ENCODE peak calls at places on chromosomes 13 and 19, in eight cellular contexts. D, X, R, T, U, Y, A and V are unnamed samples.
A peak's percentile ranks its signal among the peaks of the same experiment; 100 is the strongest.

GRCh38 chr13:75725784-75726183 is 89.7 kb downstream of the LMO7 start:
- DNase-seq in D (no peak), X (peak; percentile 40), R (no peak), T (no peak), U (no peak), Y (no peak), A (no peak), V (no peak)

GRCh38 chr13:20303636-20304035 is 71.5 kb upstream of the GJB6 start:
- DNase-seq in D (no peak), X (peak; percentile 48), R (no peak), T (no peak), U (no peak), Y (peak; percentile 61), A (no peak), V (no peak)

GRCh38 chr13:32530841-32531253 is 7.7 kb downstream of the N4BP2L2 start:
- DNase-seq in D (peak; percentile 49), X (no peak), R (no peak), T (no peak), U (no peak), Y (peak; percentile 33), A (peak; percentile 82), V (no peak)

GRCh38 chr13:109333893-109334651 is 452.3 kb downstream of the IRS2 start:
- DNase-seq in D (no peak), X (no peak), R (no peak), T (no peak), U (no peak), Y (no peak), A (no peak), V (no peak)

GRCh38 chr13:80010286-80010831 is 330.6 kb downstream of the SPRY2 start:
- DNase-seq in D (no peak), X (no peak), R (no peak), T (no peak), U (no peak), Y (no peak), A (no peak), V (no peak)

GRCh38 chr19:44947041-44947581 is 1.3 kb downstream of the APOC2 start:
- DNase-seq in D (no peak), X (no peak), R (no peak), T (no peak), U (no peak), Y (no peak), A (no peak), V (no peak)

GRCh38 chr13:67588607-67589006 is 358.5 kb upstream of the PCDH9 start:
- DNase-seq in D (no peak), X (no peak), R (no peak), T (no peak), U (no peak), Y (no peak), A (no peak), V (no peak)

GRCh38 chr19:14400913-14401312 is 18.2 kb downstream of the DDX39A start:
- DNase-seq in D (peak; percentile 8), X (no peak), R (no peak), T (no peak), U (no peak), Y (peak; percentile 76), A (no peak), V (no peak)

GRCh38 chr19:45969676-45970075 is 4.0 kb downstream of the NOVA2 start:
- DNase-seq in D (no peak), X (no peak), R (no peak), T (no peak), U (no peak), Y (no peak), A (no peak), V (no peak)

GRCh38 chr13:91347212-91347995 is at the start of gene MIR17HG:
- DNase-seq in D (peak; percentile 94), X (peak; percentile 76), R (peak; percentile 70), T (peak; percentile 84), U (peak; percentile 66), Y (peak; percentile 89), A (peak; percentile 91), V (peak; percentile 91)
- TF ChIP-seq CTCF in D (no peak), X (no peak), R (no peak), T (no peak), U (peak; percentile 11), Y (no peak), A (no peak), V (no peak)

DNA sequence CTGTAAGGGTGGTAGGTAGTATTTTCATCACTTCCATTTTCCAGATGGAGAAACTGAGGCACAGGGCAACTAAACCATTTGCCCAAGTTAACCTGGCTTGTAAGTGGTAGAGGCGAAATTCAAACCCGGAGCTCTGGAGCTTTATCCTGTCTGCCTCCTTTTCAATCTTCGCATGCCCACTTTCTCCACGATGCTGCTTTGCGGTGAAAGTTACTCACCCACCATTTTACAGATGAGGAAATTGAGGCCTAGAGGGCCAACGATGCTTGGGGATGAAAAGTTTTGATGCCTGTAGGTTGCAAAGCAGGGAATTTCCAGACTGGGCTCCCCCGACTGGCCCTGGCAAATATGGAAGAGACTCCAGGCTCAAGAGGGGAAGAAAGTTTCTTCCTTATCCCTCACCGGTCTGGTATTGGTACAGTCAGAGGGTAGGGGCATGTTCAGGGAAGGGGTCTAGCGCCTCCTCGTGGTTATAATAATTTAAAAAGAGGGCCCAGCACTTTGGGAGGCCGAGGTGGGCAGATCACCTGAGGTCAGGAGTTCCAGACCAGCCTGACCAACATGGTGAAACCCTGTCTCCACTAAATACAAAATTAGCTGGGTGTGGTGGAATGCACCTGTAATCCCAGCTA is 1.9 kb upstream of the SH2D3A start:
- DNase-seq in D (no peak), X (no peak), R (no peak), T (no peak), U (no peak), Y (peak; percentile 51), A (peak; percentile 44), V (no peak)
- TF ChIP-seq CTCF in D (no peak), X (peak; percentile 23), R (peak; percentile 43), T (peak; percentile 42), U (no peak), Y (peak; percentile 25), A (peak; percentile 37), V (no peak)

GRCh38 chr13:44128522-44128921 is 245.1 kb upstream of the SERP2 start:
- DNase-seq in D (no peak), X (no peak), R (no peak), T (no peak), U (no peak), Y (peak; percentile 26), A (peak; percentile 6), V (no peak)
- TF ChIP-seq CTCF in D (no peak), X (no peak), R (no peak), T (no peak), U (no peak), Y (no peak), A (no peak), V (no peak)

GRCh38 chr19:40224342-40225148 is 1.9 kb downstream of the CCNP start:
- DNase-seq in D (no peak), X (peak; percentile 45), R (peak; percentile 76), T (no peak), U (no peak), Y (peak; percentile 98), A (no peak), V (no peak)
- TF ChIP-seq CTCF in D (no peak), X (no peak), R (peak; percentile 52), T (no peak), U (no peak), Y (no peak), A (no peak), V (no peak)

DNA sequence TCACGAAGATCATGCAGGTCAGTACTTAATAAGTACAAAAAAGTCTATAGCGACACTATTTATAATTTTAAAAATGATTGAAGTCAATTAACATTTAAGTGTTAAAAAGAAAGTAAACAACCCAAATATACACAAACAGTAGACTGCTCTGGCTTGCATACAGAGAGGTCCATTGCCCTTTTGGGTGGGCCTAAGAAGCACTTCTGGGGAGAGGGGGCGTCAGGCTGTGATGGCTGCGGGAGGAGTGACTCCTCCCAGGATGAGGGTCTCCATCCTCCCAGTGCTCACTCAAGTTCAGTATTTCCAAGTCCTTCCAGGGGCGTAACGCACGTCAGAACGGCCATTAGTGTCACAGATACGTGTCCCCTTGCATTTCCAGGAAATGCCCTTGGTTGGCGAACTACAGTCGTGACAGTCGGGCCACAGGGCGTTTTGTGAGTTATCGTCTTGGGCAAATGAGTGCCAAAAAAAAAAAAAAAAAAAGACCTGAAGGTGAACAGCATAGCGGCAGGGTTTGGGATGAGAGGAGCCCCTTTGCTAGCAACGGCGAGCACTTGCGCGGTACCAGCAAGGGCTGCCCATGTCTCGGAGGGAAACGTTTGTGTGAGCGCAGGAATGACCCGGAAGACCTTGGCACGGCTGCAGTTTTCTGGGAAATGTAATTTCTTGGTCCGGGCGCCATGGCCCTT is at the start of gene SCGB2B2:
- DNase-seq in D (no peak), X (no peak), R (peak; percentile 80), T (no peak), U (no peak), Y (no peak), A (no peak), V (no peak)
- TF ChIP-seq CTCF in D (no peak), X (peak; percentile 16), R (no peak), T (peak; percentile 31), U (no peak), Y (no peak), A (peak; percentile 14), V (no peak)

GRCh38 chr19:3783660-3784584 is 2.3 kb downstream of the MATK start:
- DNase-seq in D (no peak), X (no peak), R (no peak), T (no peak), U (no peak), Y (no peak), A (no peak), V (no peak)
- TF ChIP-seq CTCF in D (no peak), X (no peak), R (peak; percentile 42), T (peak; percentile 16), U (no peak), Y (peak; percentile 13), A (peak; percentile 14), V (no peak)

GRCh38 chr19:43540381-43540780 is 7.4 kb downstream of the ZNF575 start:
- DNase-seq in D (no peak), X (no peak), R (no peak), T (no peak), U (no peak), Y (no peak), A (no peak), V (no peak)
- TF ChIP-seq CTCF in D (no peak), X (no peak), R (no peak), T (no peak), U (no peak), Y (no peak), A (no peak), V (no peak)